ENCODE peak calls at places on chromosomes 4 and X, in six cellular contexts. D, P, W, I, C and X are unnamed samples. For H3K9me3, the result is how much of the 10 kb centered on the place peaks cover.

GRCh38 chr4:1330761-1331590 is 16.0 kb upstream of the UVSSA start:
- DNase-seq in D (no peak), P (no peak), W (no peak), I (no peak), C (no peak), X (no peak)

GRCh38 chr4:102390438-102390837 is 45.2 kb upstream of the SLC39A8 start:
- DNase-seq in D (no peak), P (no peak), W (no peak), I (no peak), C (no peak), X (no peak)

GRCh38 chr4:144709159-144709558 is 63.2 kb downstream of the HHIP start:
- DNase-seq in D (no peak), P (peak), W (no peak), I (no peak), C (no peak), X (no peak)

GRCh38 chr4:141636771-141637460 is 533 bp downstream of the IL15 start:
- DNase-seq in D (peak), P (peak), W (peak), I (peak), C (peak), X (peak)

GRCh38 chr4:41748788-41749445 is 392 bp upstream of the PHOX2B start:
- DNase-seq in D (no peak), P (no peak), W (no peak), I (no peak), C (no peak), X (no peak)

GRCh38 chrX:153353416-153353815 is 19.5 kb downstream of the ZNF275 start:
- DNase-seq in D (no peak), P (no peak), W (no peak), I (peak), C (no peak), X (no peak)

GRCh38 chrX:39866229-39866628 is 231.5 kb downstream of the BCOR start:
- DNase-seq in D (no peak), P (no peak), W (no peak), I (no peak), C (no peak), X (no peak)

GRCh38 chr4:83217721-83218522 is 66.7 kb downstream of the COQ2 start:
- DNase-seq in D (no peak), P (no peak), W (peak), I (no peak), C (no peak), X (no peak)

GRCh38 chr4:108685036-108685686 is 34.8 kb downstream of the OSTC start:
- DNase-seq in D (no peak), P (no peak), W (no peak), I (no peak), C (no peak), X (no peak)

GRCh38 chr4:12137556-12137955 is 708.9 kb upstream of the HS3ST1 start:
- DNase-seq in D (no peak), P (no peak), W (no peak), I (no peak), C (no peak), X (no peak)

GRCh38 chrX:15114865-15115566 is 154.9 kb downstream of the ASB9 start:
- DNase-seq in D (no peak), P (no peak), W (no peak), I (no peak), C (no peak), X (no peak)

GRCh38 chr4:5474756-5475155 is 233.6 kb downstream of the EVC2 start:
- DNase-seq in D (no peak), P (peak), W (no peak), I (no peak), C (no peak), X (no peak)

GRCh38 chrX:123173833-123174232 is 10.2 kb upstream of the GRIA3 start:
- DNase-seq in D (no peak), P (no peak), W (no peak), I (no peak), C (no peak), X (no peak)

GRCh38 chr4:146256328-146256727 is 42.0 kb downstream of the REELD1 start:
- DNase-seq in D (no peak), P (no peak), W (no peak), I (no peak), C (no peak), X (no peak)
- TF ChIP-seq POLR2A in D (no peak), P (no peak), W (no peak), I (no peak), C (no peak), X (no peak)

DNA sequence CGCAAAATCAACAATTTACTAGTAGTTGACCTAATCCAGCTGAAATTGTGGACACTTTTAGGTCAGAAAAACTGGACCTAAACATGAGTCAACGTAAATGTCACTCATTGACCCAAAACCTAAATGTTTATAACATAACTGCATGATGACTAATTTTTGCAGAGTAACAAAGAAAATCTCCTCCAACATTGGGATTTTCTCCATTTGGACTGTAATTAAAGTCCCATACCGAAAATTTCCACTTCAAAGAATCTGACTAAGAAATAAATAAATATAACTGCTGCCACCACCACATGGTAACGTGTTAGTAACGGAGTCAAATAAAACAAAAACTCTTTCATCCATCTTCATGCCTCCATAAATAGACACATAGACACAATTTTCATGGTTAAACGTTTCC is 1.9 kb downstream of the ADGRA3 start:
- DNase-seq in D (no peak), P (peak), W (no peak), I (no peak), C (peak), X (no peak)
- H3K4me3 ChIP-seq in D (no peak), P (peak), W (peak), I (no peak), C (peak), X (no peak)

GRCh38 chrX:44935640-44936039 is 62.7 kb downstream of the KDM6A start:
- DNase-seq in D (no peak), P (no peak), W (no peak), I (no peak), C (no peak), X (no peak)

GRCh38 chrX:44935172-44935571 is 62.2 kb downstream of the KDM6A start:
- DNase-seq in D (no peak), P (no peak), W (no peak), I (no peak), C (no peak), X (no peak)

GRCh38 chrX:44937606-44938005 is 64.6 kb downstream of the KDM6A start:
- DNase-seq in D (no peak), P (no peak), W (no peak), I (no peak), C (no peak), X (no peak)

GRCh38 chrX:44943007-44943406 is 70.0 kb downstream of the KDM6A start:
- DNase-seq in D (no peak), P (no peak), W (no peak), I (no peak), C (no peak), X (no peak)

DNA sequence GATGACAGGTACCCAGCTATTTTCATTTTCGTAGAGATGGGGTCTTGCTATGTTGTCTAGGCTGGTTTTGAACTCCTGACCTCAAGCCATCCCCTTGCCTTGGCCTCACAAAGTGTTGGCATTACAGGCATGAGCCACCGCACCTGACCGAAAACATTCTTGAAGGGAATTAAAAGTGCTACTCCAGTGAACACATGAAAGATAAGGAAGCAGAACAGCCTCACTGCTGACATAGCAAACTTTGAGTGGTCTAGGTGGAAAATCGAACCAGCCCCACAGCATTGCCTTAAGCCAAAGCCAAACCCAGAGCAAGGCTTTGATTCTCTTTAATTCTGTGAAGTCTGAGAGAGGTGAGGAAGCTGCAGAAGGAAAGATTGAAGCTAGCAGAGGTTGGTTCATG is 65.1 kb downstream of the KDM6A start:
- DNase-seq in D (no peak), P (no peak), W (no peak), I (no peak), C (no peak), X (no peak)
- H3K9me3 ChIP-seq in D (under half), P (under half), W (under half), I (under half), C (under half), X (under half)

GRCh38 chrX:120561634-120562568 is 1.1 kb upstream of the CUL4B start:
- DNase-seq in D (no peak), P (no peak), W (no peak), I (no peak), C (no peak), X (no peak)
- TF ChIP-seq POLR2A in D (peak), P (peak), W (no peak), I (peak), C (no peak), X (peak)

DNA sequence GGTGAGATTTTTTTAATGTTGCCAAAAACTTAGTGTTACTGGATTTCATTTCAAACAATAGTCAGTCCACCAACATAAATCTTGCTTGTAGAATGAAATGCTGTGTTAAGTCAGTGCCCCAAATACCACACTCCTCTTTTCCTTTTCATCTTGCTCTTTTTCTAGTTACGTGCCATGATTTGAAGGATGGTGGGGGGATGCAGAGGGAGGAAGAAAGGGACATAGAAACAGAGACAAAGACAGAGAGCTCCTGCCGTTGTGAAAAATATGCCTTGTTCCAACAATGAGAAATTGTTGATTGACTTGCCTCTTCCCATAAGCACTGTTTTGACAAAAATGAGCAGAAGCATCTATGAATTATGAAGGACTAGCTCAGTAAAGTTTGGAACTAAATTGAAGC is 111.8 kb upstream of the PTPN13 start:
- DNase-seq in D (no peak), P (no peak), W (no peak), I (no peak), C (no peak), X (no peak)
- H3K4me3 ChIP-seq in D (no peak), P (no peak), W (no peak), I (no peak), C (no peak), X (no peak)

DNA sequence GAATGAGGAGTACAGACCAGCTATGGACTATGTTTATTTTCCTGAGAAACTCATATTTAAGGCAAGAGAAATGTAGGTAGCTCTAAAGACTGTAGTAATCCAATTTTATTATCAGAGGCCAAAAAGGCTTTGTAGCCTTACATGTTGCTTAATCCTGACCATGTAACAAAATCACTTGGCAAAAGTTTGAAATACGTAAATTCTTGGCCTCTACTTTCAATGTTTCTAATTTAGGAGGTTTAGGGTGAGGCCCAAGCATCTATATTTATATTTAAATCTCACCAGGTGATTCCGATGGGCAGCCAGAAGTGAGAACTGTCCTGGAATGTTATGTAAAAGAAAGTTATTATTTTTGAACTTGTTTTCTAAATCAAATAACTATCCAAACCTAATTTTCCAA is 289.7 kb downstream of the IL1RAPL1 start:
- DNase-seq in D (no peak), P (no peak), W (no peak), I (no peak), C (no peak), X (no peak)
- H3K9me3 ChIP-seq in D (under half), P (under half), W (under half), I (under half), C (under half), X (under half)

GRCh38 chr4:54092405-54092759 is 7.6 kb upstream of the GSX2 start:
- DNase-seq in D (no peak), P (no peak), W (no peak), I (no peak), C (no peak), X (no peak)

GRCh38 chr4:54090404-54090803 is 9.6 kb upstream of the GSX2 start:
- DNase-seq in D (no peak), P (no peak), W (no peak), I (no peak), C (no peak), X (no peak)

GRCh38 chr4:54089875-54090274 is 10.1 kb upstream of the GSX2 start:
- DNase-seq in D (no peak), P (no peak), W (no peak), I (no peak), C (no peak), X (no peak)

GRCh38 chr4:54091637-54092404 is 8.1 kb upstream of the GSX2 start:
- DNase-seq in D (peak), P (peak), W (peak), I (peak), C (peak), X (peak)

DNA sequence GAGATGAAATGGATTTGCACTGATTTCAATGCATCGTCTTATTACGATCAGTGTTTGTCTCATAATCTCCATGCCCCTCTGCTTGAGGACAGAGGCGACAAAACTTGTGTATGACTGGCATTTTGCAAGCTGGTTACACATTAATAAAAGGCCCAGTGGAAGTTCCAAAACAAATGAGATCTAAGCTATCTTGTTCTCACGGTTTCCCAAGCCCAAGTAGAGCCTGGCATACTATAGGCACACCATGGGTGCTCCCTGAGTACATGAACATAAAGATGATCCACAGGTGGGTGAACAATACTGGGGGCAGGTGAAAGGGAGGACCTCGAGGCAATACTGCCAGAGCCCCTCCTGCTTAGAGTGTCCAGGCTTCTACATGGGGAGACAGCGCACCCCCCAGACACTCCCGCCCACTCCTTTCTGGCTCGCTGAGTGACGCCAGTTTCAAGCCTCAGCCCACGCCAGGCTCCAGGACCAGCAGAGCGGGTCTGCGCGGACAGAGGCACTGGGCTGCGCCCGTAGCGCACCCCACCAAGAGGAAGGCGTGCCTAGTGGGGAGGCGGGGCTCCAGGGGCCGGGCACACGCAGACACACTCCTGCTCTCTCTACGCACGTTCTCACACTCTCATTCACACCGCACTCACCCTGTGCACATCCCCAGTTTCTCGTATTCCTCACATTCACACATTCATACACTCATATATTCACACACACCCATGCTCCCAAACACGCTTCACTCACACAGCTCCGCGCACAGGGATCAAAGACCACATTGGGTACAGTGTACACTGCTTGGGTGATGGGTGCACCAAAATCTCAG is 8.9 kb upstream of the GSX2 start:
- DNase-seq in D (peak), P (peak), W (peak), I (peak), C (peak), X (peak)
- TF ChIP-seq POLR2A in D (no peak), P (no peak), W (no peak), I (no peak), C (no peak), X (no peak)

DNA sequence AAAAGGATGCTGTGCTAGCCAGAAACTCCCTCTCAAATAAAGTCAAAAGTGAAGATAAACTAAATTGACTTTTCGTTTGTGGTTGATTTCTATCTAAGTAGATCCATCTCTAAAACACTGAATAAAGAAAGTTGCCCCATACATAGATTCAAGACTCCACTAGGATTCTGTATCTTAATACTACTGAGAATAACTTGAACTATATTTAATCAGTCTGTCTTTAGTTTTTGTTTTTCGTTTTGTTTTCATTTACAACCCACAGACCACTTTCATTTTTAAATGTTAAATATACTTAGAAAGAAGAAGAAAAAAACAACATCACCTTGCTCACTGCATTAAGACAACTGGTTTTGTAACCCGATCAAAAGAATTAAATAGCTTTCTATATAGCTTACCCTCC is 655.0 kb downstream of the RPA4 start:
- DNase-seq in D (no peak), P (no peak), W (no peak), I (no peak), C (no peak), X (no peak)
- H3K4me3 ChIP-seq in D (no peak), P (no peak), W (no peak), I (no peak), C (no peak), X (no peak)

GRCh38 chrX:155880586-155881157 is 473 bp upstream of the VAMP7 start:
- DNase-seq in D (no peak), P (no peak), W (no peak), I (no peak), C (no peak), X (no peak)

GRCh38 chrX:155886409-155886808 is 5.3 kb downstream of the VAMP7 start:
- DNase-seq in D (no peak), P (no peak), W (no peak), I (no peak), C (no peak), X (no peak)

GRCh38 chrX:155877288-155877687 is 3.9 kb upstream of the VAMP7 start:
- DNase-seq in D (no peak), P (no peak), W (no peak), I (no peak), C (no peak), X (no peak)

GRCh38 chrX:155876704-155877103 is 4.4 kb upstream of the VAMP7 start:
- DNase-seq in D (no peak), P (no peak), W (no peak), I (no peak), C (no peak), X (no peak)

DNA sequence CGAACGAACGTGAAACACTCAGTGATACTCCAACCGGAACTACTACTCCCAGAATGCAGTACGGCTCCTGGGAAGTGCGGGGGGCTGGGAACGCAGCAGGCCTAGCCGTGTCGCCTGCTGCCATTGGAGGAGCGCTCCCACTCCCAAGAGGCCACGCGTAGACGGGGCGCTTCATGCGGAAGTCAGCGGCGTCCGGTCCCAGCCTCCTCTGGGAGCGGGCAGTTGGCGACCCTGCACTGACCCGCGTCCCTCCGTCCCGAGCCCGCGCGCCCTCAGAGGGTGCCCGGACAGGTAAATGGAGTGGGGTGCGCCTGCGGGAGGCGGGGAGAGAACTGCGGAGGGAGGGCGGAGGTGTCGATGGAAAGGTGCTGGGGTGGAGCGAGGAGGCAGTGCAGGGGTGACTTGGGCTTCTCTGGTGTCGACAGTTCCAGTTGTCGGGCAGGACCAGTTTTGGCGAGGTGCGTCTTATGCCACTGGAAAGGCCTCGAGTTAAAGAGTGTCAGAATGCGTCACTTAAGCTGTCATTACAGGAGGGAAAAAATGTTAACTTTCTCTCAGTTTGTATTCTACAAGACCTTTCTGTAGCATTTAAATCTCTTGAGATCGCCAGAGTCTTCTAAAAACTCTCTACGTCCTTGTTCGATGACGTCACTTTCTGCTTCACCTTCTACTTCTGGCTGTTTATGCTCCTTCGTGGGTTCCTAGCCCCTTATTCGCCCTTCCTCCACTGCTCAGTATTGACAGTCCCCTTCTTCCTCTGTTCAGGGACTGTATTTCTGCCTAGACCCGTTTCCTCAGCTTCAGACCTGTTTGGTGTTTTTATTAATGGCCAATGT is at the start of gene VAMP7:
- DNase-seq in D (peak), P (peak), W (peak), I (peak), C (peak), X (peak)
- H3K9me3 ChIP-seq in D (under half), P (under half), W (under half), I (under half), C (under half), X (under half)